ENCODE peak calls at places on chromosomes 1 and 21, in nine cellular contexts. Z is AG04450; A is lower leg skin; B is heart right ventricle; V is psoas muscle; R is SK-N-SH; Y is CD8-positive, alpha-beta memory T cell; M is A549; H is HFF-Myc. S is an unnamed sample.

GRCh38 chr1:225816643-225817538 is 7.0 kb downstream of the EPHX1 start:
- DNase-seq in A (peak; percentile 90), H (no peak), V (peak; percentile 84), Y (no peak), M (no peak), R (no peak), Z (no peak), B (peak; percentile 86), S (no peak)

GRCh38 chr1:156948708-156949107 is 28.3 kb downstream of the LRRC71 start:
- DNase-seq in M (no peak), H (no peak), Y (no peak), A (no peak), B (no peak), V (no peak), R (no peak), Z (no peak), S (no peak)

GRCh38 chr1:214008347-214008746 is 20.6 kb downstream of the PROX1 start:
- DNase-seq in B (no peak), R (no peak), H (no peak), V (no peak), A (no peak), Z (no peak), M (no peak), Y (no peak), S (no peak)

GRCh38 chr1:85320371-85321131 is 44.1 kb upstream of the BCL10 start:
- DNase-seq in V (no peak), R (no peak), M (no peak), B (no peak), Z (no peak), A (no peak), H (no peak), Y (no peak), S (no peak)

GRCh38 chr1:203625623-203626189 is 926 bp upstream of the ATP2B4 start:
- DNase-seq in V (no peak), Y (peak; percentile 81), M (no peak), B (peak; percentile 56), Z (no peak), R (peak; percentile 66), A (no peak), H (no peak), S (peak; percentile 61)

GRCh38 chr1:36350659-36351171 is 27.3 kb upstream of the EVA1B start:
- DNase-seq in M (peak; percentile 60), B (no peak), R (no peak), Y (peak; percentile 16), V (no peak), A (no peak), H (no peak), Z (no peak), S (peak; percentile 96)

GRCh38 chr1:234776875-234777849 is 167.2 kb upstream of the IRF2BP2 start:
- DNase-seq in M (no peak), V (no peak), Y (no peak), R (no peak), H (no peak), B (no peak), A (peak; percentile 86), Z (no peak), S (peak; percentile 40)

GRCh38 chr1:26858160-26858559 is 4.8 kb upstream of the SFN start:
- DNase-seq in M (no peak), B (no peak), R (no peak), V (no peak), Y (no peak), Z (no peak), H (no peak), A (no peak), S (no peak)

GRCh38 chr1:110436635-110437034 is 14.3 kb upstream of the PROK1 start:
- DNase-seq in B (no peak), Z (no peak), A (no peak), M (no peak), V (no peak), H (no peak), Y (no peak), R (no peak), S (no peak)

GRCh38 chr21:34243562-34243961 is 120.2 kb upstream of the KCNE2 start:
- DNase-seq in V (no peak), Y (no peak), A (no peak), H (peak; percentile 14), Z (no peak), B (no peak), R (peak; percentile 20), M (no peak), S (no peak)

GRCh38 chr1:114105401-114105979 is 48.2 kb downstream of the SYT6 start:
- DNase-seq in Y (no peak), Z (no peak), A (no peak), M (no peak), V (no peak), R (no peak), B (no peak), H (peak; percentile 11), S (no peak)

GRCh38 chr1:241849345-241849695 is 1.3 kb downstream of the EXO1 start:
- DNase-seq in B (no peak), V (no peak), M (no peak), Y (no peak), Z (no peak), R (peak; percentile 30), A (no peak), H (no peak), S (no peak)

GRCh38 chr1:89254658-89255287 is 17.9 kb downstream of the GBP5 start:
- DNase-seq in Z (no peak), A (no peak), B (no peak), R (no peak), V (no peak), H (no peak), Y (no peak), M (no peak), S (no peak)

GRCh38 chr1:114154963-114155322 is 1.3 kb upstream of the SYT6 start:
- DNase-seq in V (peak; percentile 55), H (peak; percentile 17), R (peak; percentile 58), Y (peak; percentile 1), M (no peak), B (no peak), Z (no peak), A (no peak), S (no peak)

GRCh38 chr1:211892577-211892976 is 62.0 kb upstream of the LPGAT1 start:
- DNase-seq in M (no peak), V (no peak), B (no peak), Y (no peak), R (no peak), A (no peak), Z (no peak), H (no peak), S (no peak)

GRCh38 chr1:157195521-157196244 is 57.5 kb upstream of the ETV3 start:
- DNase-seq in V (no peak), M (no peak), Z (no peak), H (no peak), A (peak; percentile 70), R (no peak), Y (no peak), B (no peak), S (no peak)

GRCh38 chr1:50979964-50980363 is 9.9 kb downstream of the CDKN2C start:
- DNase-seq in M (no peak), A (no peak), R (no peak), V (no peak), Z (no peak), Y (no peak), H (no peak), B (no peak), S (peak; percentile 39)
- H3K4me3 ChIP-seq in M (peak overlapping the region; percentile 71), A (no peak overlapping the region), R (peak overlapping the region; percentile 14), V (peak overlapping the region; percentile 92), Z (no peak overlapping the region), Y (no peak overlapping the region), H (no peak overlapping the region), B (peak overlapping the region; percentile 90), S (peak overlapping the region; percentile 85)

GRCh38 chr1:160626560-160627342 is 20.1 kb downstream of the SLAMF1 start:
- DNase-seq in R (no peak), Y (no peak), A (no peak), V (no peak), H (no peak), B (no peak), Z (no peak), M (no peak), S (no peak)
- H3K4me3 ChIP-seq in R (no peak overlapping the region), Y (no peak overlapping the region), A (no peak overlapping the region), V (no peak overlapping the region), H (no peak overlapping the region), B (no peak overlapping the region), Z (no peak overlapping the region), M (no peak overlapping the region), S (no peak overlapping the region)

GRCh38 chr1:153627797-153628626 is at the start of gene S100A1:
- DNase-seq in R (no peak), A (peak; percentile 89), H (no peak), B (peak; percentile 84), V (peak; percentile 94), M (no peak), Z (no peak), Y (no peak), S (no peak)
- H3K4me3 ChIP-seq in R (no peak within 1 kb of the TSS), A (peak within 1 kb of the TSS; percentile 39), H (peak within 1 kb of the TSS; percentile 74), B (peak within 1 kb of the TSS; percentile 55), V (peak within 1 kb of the TSS; percentile 66), M (peak within 1 kb of the TSS; percentile 57), Z (peak within 1 kb of the TSS; percentile 80), Y (no peak within 1 kb of the TSS), S (peak within 1 kb of the TSS; percentile 41)

GRCh38 chr1:209775634-209776033 is 8.7 kb downstream of the C1orf74 start:
- DNase-seq in H (no peak), Y (no peak), V (no peak), R (no peak), Z (no peak), A (no peak), M (no peak), B (no peak), S (no peak)
- H3K4me3 ChIP-seq in H (no peak overlapping the region), Y (no peak overlapping the region), V (no peak overlapping the region), R (no peak overlapping the region), Z (no peak overlapping the region), A (no peak overlapping the region), M (no peak overlapping the region), B (no peak overlapping the region), S (no peak overlapping the region)

S was measured in SJSA1.